ENCODE peak calls at places on chromosomes 5 and 9, in eight cellular contexts. I is T-helper 2 cell, J is lower leg skin, M is posterior vena cava, N is type B pancreatic cell, O is NCI-H1092, S is T-helper 17 cell, U is A673. X is an unnamed sample.

GRCh38 chr9:131585375-131585774 is 40.1 kb downstream of the PRRT1B start:
- DNase-seq in I (peak), J (no peak), M (no peak), O (no peak), N (no peak), U (no peak), S (peak), X (no peak)

GRCh38 chr9:124477211-124478013 is 27.2 kb downstream of the ADGRD2 start:
- DNase-seq in N (no peak), S (no peak), O (peak), M (no peak), I (no peak), U (peak), J (no peak), X (no peak)

GRCh38 chr9:131971482-131972074 is 108.1 kb downstream of the MED27 start:
- DNase-seq in O (no peak), J (no peak), I (no peak), N (no peak), M (no peak), U (no peak), S (no peak), X (no peak)

GRCh38 chr9:93697352-93698139 is 121.2 kb downstream of the PHF2 start:
- DNase-seq in J (peak), N (peak), U (no peak), S (no peak), O (peak), I (no peak), M (peak), X (no peak)

GRCh38 chr5:113713051-113713450 is 199.6 kb downstream of the YTHDC2 start:
- DNase-seq in S (no peak), U (peak), J (no peak), O (no peak), M (no peak), I (no peak), N (no peak), X (no peak)

GRCh38 chr5:179191506-179192184 is 131.5 kb downstream of the ZNF354C start:
- DNase-seq in S (no peak), O (no peak), N (no peak), J (no peak), I (no peak), U (no peak), M (peak), X (peak)

GRCh38 chr9:128385493-128386205 is 14.5 kb downstream of the URM1 start:
- DNase-seq in U (no peak), O (no peak), I (no peak), J (no peak), M (no peak), S (no peak), N (no peak), X (no peak)

GRCh38 chr9:111948958-111949357 is 52.3 kb downstream of the UGCG start:
- DNase-seq in S (no peak), M (no peak), I (no peak), J (no peak), N (no peak), O (no peak), U (no peak), X (no peak)

GRCh38 chr5:181190711-181191525 is 14.1 kb downstream of the TRIM7 start:
- DNase-seq in M (peak), N (no peak), J (peak), S (peak), I (peak), U (peak), O (no peak), X (no peak)

GRCh38 chr5:57613726-57614125 is 131.1 kb upstream of the ACTBL2 start:
- DNase-seq in O (no peak), J (no peak), I (no peak), S (no peak), N (no peak), U (no peak), M (no peak), X (no peak)

GRCh38 chr9:126440042-126440441 is 113.4 kb downstream of the MVB12B start:
- DNase-seq in I (no peak), O (no peak), N (peak), S (no peak), M (no peak), U (no peak), J (peak), X (no peak)